ENCODE peak calls at places on chromosomes 5 and 9, in four cellular contexts. One of them, this sample, is unnamed.

GRCh38 chr9:34375901-34376595 is 650 bp downstream of the MYORG start:
- DNase-seq in sigmoid colon: peak; percentile 80
- DNase-seq in HCT116: no peak
- DNase-seq in stomach: peak; percentile 68
- DNase-seq in this sample: no peak

GRCh38 chr5:140202610-140203009 is 27.6 kb downstream of the CYSTM1 start:
- DNase-seq in sigmoid colon: no peak
- DNase-seq in HCT116: no peak
- DNase-seq in stomach: no peak
- DNase-seq in this sample: no peak

GRCh38 chr5:33994845-33995244 is 10.4 kb upstream of the SLC45A2 start:
- DNase-seq in stomach: no peak
- DNase-seq in sigmoid colon: no peak
- DNase-seq in HCT116: no peak
- DNase-seq in this sample: no peak

GRCh38 chr9:124293712-124294504 is 36.2 kb downstream of the NEK6 start:
- DNase-seq in HCT116: no peak
- DNase-seq in sigmoid colon: no peak
- DNase-seq in stomach: no peak
- DNase-seq in this sample: no peak

GRCh38 chr5:163619273-163619672 is 113.9 kb downstream of the MAT2B start:
- DNase-seq in stomach: no peak
- DNase-seq in sigmoid colon: no peak
- DNase-seq in HCT116: no peak
- DNase-seq in this sample: no peak

GRCh38 chr9:93118863-93119702 is 15.0 kb downstream of the NINJ1 start:
- DNase-seq in HCT116: no peak
- DNase-seq in sigmoid colon: peak; percentile 64
- DNase-seq in stomach: no peak
- DNase-seq in this sample: no peak

GRCh38 chr9:112532427-112532826 is 45.8 kb downstream of the KIAA1958 start:
- DNase-seq in sigmoid colon: no peak
- DNase-seq in stomach: no peak
- DNase-seq in HCT116: no peak
- DNase-seq in this sample: no peak

GRCh38 chr9:114098021-114098659 is 952 bp downstream of the KIF12 start:
- DNase-seq in HCT116: peak; percentile 23
- DNase-seq in stomach: peak; percentile 63
- DNase-seq in sigmoid colon: no peak
- DNase-seq in this sample: no peak

GRCh38 chr5:175691761-175692160 is 33.9 kb downstream of the HRH2 start:
- DNase-seq in sigmoid colon: peak; percentile 35
- DNase-seq in stomach: no peak
- DNase-seq in HCT116: no peak
- DNase-seq in this sample: no peak

GRCh38 chr9:132694144-132694543 is 23.9 kb downstream of the GTF3C4 start:
- DNase-seq in HCT116: no peak
- DNase-seq in stomach: no peak
- DNase-seq in sigmoid colon: no peak
- DNase-seq in this sample: no peak

GRCh38 chr9:71886015-71886414 is 25.0 kb downstream of the ABHD17B start:
- DNase-seq in stomach: no peak
- DNase-seq in sigmoid colon: no peak
- DNase-seq in HCT116: no peak
- DNase-seq in this sample: no peak

GRCh38 chr9:27468450-27469110 is 55.5 kb upstream of the IFNK start:
- DNase-seq in HCT116: no peak
- DNase-seq in sigmoid colon: no peak
- DNase-seq in stomach: no peak
- DNase-seq in this sample: no peak

GRCh38 chr5:35672995-35673394 is 55.3 kb downstream of the SPEF2 start:
- DNase-seq in stomach: no peak
- DNase-seq in HCT116: no peak
- DNase-seq in sigmoid colon: no peak
- DNase-seq in this sample: no peak

DNA sequence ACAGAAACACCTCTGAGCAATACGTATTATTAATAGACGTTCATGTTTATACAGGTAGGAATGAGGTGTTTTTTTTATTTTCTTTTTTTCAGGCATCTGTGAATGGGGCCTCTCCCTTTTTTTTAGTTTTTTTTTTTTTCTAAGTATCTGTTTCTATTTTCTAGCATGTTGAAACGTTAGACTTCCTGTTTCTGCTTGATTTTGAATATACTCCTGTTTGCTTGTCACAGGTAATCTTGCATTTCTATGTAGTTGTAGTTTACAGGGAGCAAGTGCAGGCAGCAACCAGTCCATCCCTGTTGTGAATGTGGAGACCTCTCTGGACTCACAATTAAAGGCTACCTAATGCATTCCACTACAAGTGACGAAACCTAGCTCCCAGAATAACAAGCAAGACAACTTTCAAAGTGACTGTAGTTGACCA is 22.8 kb upstream of the TNFAIP8 start:
- DNase-seq in HCT116: no peak
- DNase-seq in sigmoid colon: no peak
- DNase-seq in stomach: no peak
- DNase-seq in this sample: no peak
- TF ChIP-seq POLR2AphosphoS5 in HCT116: no peak
- TF ChIP-seq POLR2AphosphoS5 in sigmoid colon: no peak
- TF ChIP-seq POLR2AphosphoS5 in stomach: no peak
- TF ChIP-seq POLR2AphosphoS5 in this sample: no peak

GRCh38 chr5:143491644-143492043 is 88.2 kb upstream of the NR3C1 start:
- DNase-seq in sigmoid colon: no peak
- DNase-seq in stomach: no peak
- DNase-seq in HCT116: no peak
- DNase-seq in this sample: no peak
- H3K27ac ChIP-seq in sigmoid colon: no peak overlapping the region
- H3K27ac ChIP-seq in stomach: no peak overlapping the region
- H3K27ac ChIP-seq in HCT116: no peak overlapping the region
- H3K27ac ChIP-seq in this sample: no peak overlapping the region

GRCh38 chr5:68299105-68299504 is 83.5 kb downstream of the PIK3R1 start:
- DNase-seq in sigmoid colon: no peak
- DNase-seq in HCT116: no peak
- DNase-seq in stomach: no peak
- DNase-seq in this sample: no peak
- H3K36me3 ChIP-seq in sigmoid colon: peaks cover 50% of the 10 kb centered on the region
- H3K36me3 ChIP-seq in HCT116: peaks cover 7% of the 10 kb centered on the region
- H3K36me3 ChIP-seq in stomach: peaks cover 74% of the 10 kb centered on the region
- H3K36me3 ChIP-seq in this sample: peaks cover 60% of the 10 kb centered on the region

DNA sequence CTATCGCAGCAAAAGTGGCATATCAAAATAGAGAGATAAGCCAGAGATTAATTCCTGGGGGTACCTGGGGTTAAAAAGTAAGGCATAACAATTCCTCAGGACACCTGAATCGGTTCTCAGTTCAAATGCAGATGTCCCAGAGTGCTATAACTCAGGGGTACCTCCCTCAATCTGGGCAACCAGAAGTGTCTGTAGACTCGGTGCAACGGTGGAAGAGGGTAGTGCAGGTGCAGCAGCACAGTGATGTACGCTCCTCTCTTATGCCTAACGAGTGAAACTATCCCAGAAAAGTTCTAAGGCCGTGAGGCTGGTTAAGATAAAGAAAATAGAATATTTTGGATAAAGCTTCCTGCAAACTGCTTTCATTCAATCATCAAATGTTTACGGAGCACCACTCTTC is 7.9 kb upstream of the NR4A3 start:
- DNase-seq in sigmoid colon: no peak
- DNase-seq in stomach: no peak
- DNase-seq in HCT116: no peak
- DNase-seq in this sample: no peak
- TF ChIP-seq POLR2AphosphoS5 in sigmoid colon: no peak
- TF ChIP-seq POLR2AphosphoS5 in stomach: no peak
- TF ChIP-seq POLR2AphosphoS5 in HCT116: no peak
- TF ChIP-seq POLR2AphosphoS5 in this sample: no peak